ENCODE peak calls at places on chromosome 9, in eight cellular contexts. P, W, T, S, R, Y, K and L are unnamed samples.
A peak's percentile ranks its signal among the peaks of the same experiment; 100 is the strongest.

GRCh38 chr9:3929345-3930150 is 370.3 kb downstream of the GLIS3 start:
- DNase-seq in P (no peak), W (no peak), T (no peak), S (no peak), R (no peak), Y (no peak), K (no peak), L (no peak)

GRCh38 chr9:95102001-95102433 is 215.5 kb downstream of the FANCC start:
- DNase-seq in P (no peak), W (peak; percentile 96), T (no peak), S (no peak), R (no peak), Y (no peak), K (no peak), L (no peak)

GRCh38 chr9:113493080-113493615 is 29.6 kb downstream of the RGS3 start:
- DNase-seq in P (no peak), W (no peak), T (no peak), S (no peak), R (no peak), Y (no peak), K (no peak), L (no peak)

GRCh38 chr9:18466101-18466500 is 7.9 kb upstream of the ADAMTSL1 start:
- DNase-seq in P (no peak), W (no peak), T (no peak), S (no peak), R (no peak), Y (no peak), K (no peak), L (no peak)

GRCh38 chr9:124491049-124491975 is 15.9 kb downstream of the NR5A1 start:
- DNase-seq in P (no peak), W (no peak), T (no peak), S (no peak), R (no peak), Y (no peak), K (no peak), L (no peak)

GRCh38 chr9:99049641-99050040 is 55.3 kb upstream of the TGFBR1 start:
- DNase-seq in P (no peak), W (no peak), T (no peak), S (no peak), R (no peak), Y (no peak), K (peak; percentile 59), L (no peak)

GRCh38 chr9:116032683-116033440 is 120.7 kb upstream of the PAPPA start:
- DNase-seq in P (no peak), W (no peak), T (no peak), S (no peak), R (no peak), Y (no peak), K (no peak), L (no peak)

GRCh38 chr9:114735732-114736131 is 53.7 kb upstream of the TEX48 start:
- DNase-seq in P (peak; percentile 73), W (no peak), T (no peak), S (no peak), R (no peak), Y (no peak), K (peak; percentile 73), L (no peak)

GRCh38 chr9:84266087-84266561 is 74.4 kb downstream of the SLC28A3 start:
- DNase-seq in P (no peak), W (no peak), T (no peak), S (peak; percentile 92), R (no peak), Y (no peak), K (peak; percentile 62), L (no peak)

GRCh38 chr9:134928796-134929559 is 11.3 kb upstream of the FCN1 start:
- DNase-seq in P (no peak), W (no peak), T (no peak), S (no peak), R (no peak), Y (no peak), K (no peak), L (no peak)

GRCh38 chr9:121281614-121282291 is 13.8 kb downstream of the GSN start:
- DNase-seq in P (peak; percentile 68), W (peak; percentile 99), T (peak; percentile 5), S (peak; percentile 71), R (no peak), Y (no peak), K (peak; percentile 88), L (no peak)

GRCh38 chr9:37836386-37836785 is 35.8 kb downstream of the DCAF10 start:
- DNase-seq in P (no peak), W (no peak), T (no peak), S (no peak), R (no peak), Y (no peak), K (no peak), L (no peak)

GRCh38 chr9:31908891-31909480 is 475.5 kb upstream of the ACO1 start:
- DNase-seq in P (no peak), W (no peak), T (no peak), S (no peak), R (no peak), Y (no peak), K (peak; percentile 51), L (no peak)

GRCh38 chr9:93081931-93082330 is 14.1 kb upstream of the CARD19 start:
- DNase-seq in P (peak; percentile 86), W (no peak), T (no peak), S (no peak), R (no peak), Y (no peak), K (peak; percentile 91), L (peak; percentile 63)

GRCh38 chr9:90854637-90855036 is 53.0 kb downstream of the SYK start:
- DNase-seq in P (no peak), W (peak; percentile 70), T (no peak), S (no peak), R (no peak), Y (no peak), K (peak; percentile 58), L (no peak)

GRCh38 chr9:99962685-99963261 is 56.3 kb downstream of the STX17 start:
- DNase-seq in P (no peak), W (no peak), T (no peak), S (no peak), R (no peak), Y (no peak), K (peak; percentile 18), L (no peak)

GRCh38 chr9:97689401-97689800 is 7.7 kb downstream of the XPA start:
- DNase-seq in P (no peak), W (peak; percentile 56), T (no peak), S (no peak), R (no peak), Y (no peak), K (no peak), L (no peak)